ENCODE peak calls at places on chromosome 5, in six cellular contexts. One of them, this sample, is unnamed. For H3K4me1, the result is how much of the 10 kb centered on the place peaks cover.

GRCh38 chr5:74409166-74409706 is 231.3 kb downstream of the ENC1 start:
- DNase-seq in psoas muscle: peak
- DNase-seq in A549: no peak
- DNase-seq in PC-3: no peak
- DNase-seq in ovary: no peak
- DNase-seq in CD8-positive, alpha-beta memory T cell: no peak
- DNase-seq in this sample: no peak

GRCh38 chr5:32612134-32612888 is 27.0 kb downstream of the SUB1 start:
- DNase-seq in psoas muscle: no peak
- DNase-seq in A549: no peak
- DNase-seq in PC-3: no peak
- DNase-seq in ovary: no peak
- DNase-seq in CD8-positive, alpha-beta memory T cell: no peak
- DNase-seq in this sample: peak

GRCh38 chr5:158026248-158027031 is 167.5 kb upstream of the CLINT1 start:
- DNase-seq in psoas muscle: no peak
- DNase-seq in A549: no peak
- DNase-seq in PC-3: no peak
- DNase-seq in ovary: no peak
- DNase-seq in CD8-positive, alpha-beta memory T cell: no peak
- DNase-seq in this sample: no peak

GRCh38 chr5:112647428-112647827 is 90.3 kb upstream of the APC start:
- DNase-seq in psoas muscle: no peak
- DNase-seq in A549: no peak
- DNase-seq in PC-3: peak
- DNase-seq in ovary: no peak
- DNase-seq in CD8-positive, alpha-beta memory T cell: no peak
- DNase-seq in this sample: no peak

GRCh38 chr5:65059681-65060598 is 291.2 kb downstream of the CWC27 start:
- DNase-seq in psoas muscle: no peak
- DNase-seq in A549: no peak
- DNase-seq in PC-3: no peak
- DNase-seq in ovary: no peak
- DNase-seq in CD8-positive, alpha-beta memory T cell: no peak
- DNase-seq in this sample: no peak

GRCh38 chr5:124981901-124982300 is 235.5 kb upstream of the ZNF608 start:
- DNase-seq in psoas muscle: no peak
- DNase-seq in A549: no peak
- DNase-seq in PC-3: no peak
- DNase-seq in ovary: no peak
- DNase-seq in CD8-positive, alpha-beta memory T cell: no peak
- DNase-seq in this sample: no peak

GRCh38 chr5:138775034-138775433 is 21.8 kb downstream of the CTNNA1 start:
- DNase-seq in psoas muscle: no peak
- DNase-seq in A549: no peak
- DNase-seq in PC-3: no peak
- DNase-seq in ovary: no peak
- DNase-seq in CD8-positive, alpha-beta memory T cell: no peak
- DNase-seq in this sample: no peak

GRCh38 chr5:91401175-91401574 is 18.1 kb upstream of the ARRDC3 start:
- DNase-seq in psoas muscle: no peak
- DNase-seq in A549: no peak
- DNase-seq in PC-3: no peak
- DNase-seq in ovary: no peak
- DNase-seq in CD8-positive, alpha-beta memory T cell: no peak
- DNase-seq in this sample: no peak

GRCh38 chr5:93790401-93790800 is 49.0 kb upstream of the POU5F2 start:
- DNase-seq in psoas muscle: no peak
- DNase-seq in A549: no peak
- DNase-seq in PC-3: peak
- DNase-seq in ovary: no peak
- DNase-seq in CD8-positive, alpha-beta memory T cell: no peak
- DNase-seq in this sample: peak

GRCh38 chr5:138972230-138972629 is 97.1 kb upstream of the LRRTM2 start:
- DNase-seq in psoas muscle: no peak
- DNase-seq in A549: no peak
- DNase-seq in PC-3: no peak
- DNase-seq in ovary: no peak
- DNase-seq in CD8-positive, alpha-beta memory T cell: no peak
- DNase-seq in this sample: no peak

GRCh38 chr5:126338516-126339153 is 84.6 kb upstream of the GRAMD2B start:
- DNase-seq in psoas muscle: no peak
- DNase-seq in A549: no peak
- DNase-seq in PC-3: no peak
- DNase-seq in ovary: no peak
- DNase-seq in CD8-positive, alpha-beta memory T cell: no peak
- DNase-seq in this sample: no peak

GRCh38 chr5:144206136-144206535 is 35.5 kb downstream of the KCTD16 start:
- DNase-seq in psoas muscle: no peak
- DNase-seq in A549: no peak
- DNase-seq in PC-3: no peak
- DNase-seq in ovary: no peak
- DNase-seq in CD8-positive, alpha-beta memory T cell: no peak
- DNase-seq in this sample: no peak

GRCh38 chr5:125393416-125393815 is 647.0 kb upstream of the ZNF608 start:
- DNase-seq in psoas muscle: no peak
- DNase-seq in A549: no peak
- DNase-seq in PC-3: no peak
- DNase-seq in ovary: no peak
- DNase-seq in CD8-positive, alpha-beta memory T cell: no peak
- DNase-seq in this sample: no peak

GRCh38 chr5:155025890-155026289 is 12.3 kb downstream of the KIF4B start:
- DNase-seq in psoas muscle: no peak
- DNase-seq in A549: no peak
- DNase-seq in PC-3: no peak
- DNase-seq in ovary: no peak
- DNase-seq in CD8-positive, alpha-beta memory T cell: no peak
- DNase-seq in this sample: no peak

GRCh38 chr5:174692982-174693422 is 31.4 kb upstream of the MSX2 start:
- DNase-seq in psoas muscle: no peak
- DNase-seq in A549: no peak
- DNase-seq in PC-3: no peak
- DNase-seq in ovary: no peak
- DNase-seq in CD8-positive, alpha-beta memory T cell: no peak
- DNase-seq in this sample: no peak

GRCh38 chr5:121949885-121950284 is 11.9 kb upstream of the SRFBP1 start:
- DNase-seq in psoas muscle: no peak
- DNase-seq in A549: peak
- DNase-seq in PC-3: peak
- DNase-seq in ovary: no peak
- DNase-seq in CD8-positive, alpha-beta memory T cell: no peak
- DNase-seq in this sample: peak

GRCh38 chr5:30878751-30879150 is 314.7 kb upstream of the CDH6 start:
- DNase-seq in psoas muscle: no peak
- DNase-seq in A549: no peak
- DNase-seq in PC-3: no peak
- DNase-seq in ovary: no peak
- DNase-seq in CD8-positive, alpha-beta memory T cell: no peak
- DNase-seq in this sample: no peak

GRCh38 chr5:137250421-137250820 is 248.7 kb downstream of the SPOCK1 start:
- DNase-seq in psoas muscle: no peak
- DNase-seq in A549: no peak
- DNase-seq in PC-3: no peak
- DNase-seq in ovary: no peak
- DNase-seq in CD8-positive, alpha-beta memory T cell: no peak
- DNase-seq in this sample: peak

GRCh38 chr5:82806513-82806912 is 270.7 kb downstream of the TMEM167A start:
- DNase-seq in psoas muscle: no peak
- DNase-seq in A549: no peak
- DNase-seq in PC-3: peak
- DNase-seq in ovary: no peak
- DNase-seq in CD8-positive, alpha-beta memory T cell: no peak
- DNase-seq in this sample: no peak

GRCh38 chr5:169656125-169656990 is 19.3 kb downstream of the DOCK2 start:
- DNase-seq in psoas muscle: no peak
- DNase-seq in A549: no peak
- DNase-seq in PC-3: no peak
- DNase-seq in ovary: no peak
- DNase-seq in CD8-positive, alpha-beta memory T cell: no peak
- DNase-seq in this sample: no peak

GRCh38 chr5:134466241-134467069 is 54.8 kb upstream of the CDKN2AIPNL start:
- DNase-seq in psoas muscle: peak
- DNase-seq in A549: peak
- DNase-seq in PC-3: peak
- DNase-seq in ovary: peak
- DNase-seq in CD8-positive, alpha-beta memory T cell: peak
- DNase-seq in this sample: peak

GRCh38 chr5:32802764-32803163 is 91.6 kb downstream of the NPR3 start:
- DNase-seq in psoas muscle: no peak
- DNase-seq in A549: no peak
- DNase-seq in PC-3: no peak
- DNase-seq in ovary: no peak
- DNase-seq in CD8-positive, alpha-beta memory T cell: no peak
- DNase-seq in this sample: no peak

GRCh38 chr5:34599471-34600117 is 56.5 kb upstream of the RAI14 start:
- DNase-seq in psoas muscle: no peak
- DNase-seq in A549: no peak
- DNase-seq in PC-3: peak
- DNase-seq in ovary: no peak
- DNase-seq in CD8-positive, alpha-beta memory T cell: no peak
- DNase-seq in this sample: no peak

GRCh38 chr5:122054266-122054665 is 23.8 kb downstream of the LOX start:
- DNase-seq in psoas muscle: no peak
- DNase-seq in A549: no peak
- DNase-seq in PC-3: no peak
- DNase-seq in ovary: no peak
- DNase-seq in CD8-positive, alpha-beta memory T cell: no peak
- DNase-seq in this sample: no peak

GRCh38 chr5:112977440-112977861 is 853 bp downstream of the DCP2 start:
- DNase-seq in psoas muscle: no peak
- DNase-seq in A549: no peak
- DNase-seq in PC-3: no peak
- DNase-seq in ovary: no peak
- DNase-seq in CD8-positive, alpha-beta memory T cell: no peak
- DNase-seq in this sample: no peak

GRCh38 chr5:1901983-1902382 is 19.3 kb upstream of the IRX4 start:
- DNase-seq in psoas muscle: no peak
- DNase-seq in A549: no peak
- DNase-seq in PC-3: no peak
- DNase-seq in ovary: no peak
- DNase-seq in CD8-positive, alpha-beta memory T cell: no peak
- DNase-seq in this sample: no peak

GRCh38 chr5:180352976-180353225 is 235 bp downstream of the GFPT2 start:
- DNase-seq in psoas muscle: no peak
- DNase-seq in A549: no peak
- DNase-seq in PC-3: no peak
- DNase-seq in ovary: peak
- DNase-seq in CD8-positive, alpha-beta memory T cell: no peak
- DNase-seq in this sample: no peak

GRCh38 chr5:159310492-159310891 is 19.8 kb downstream of the IL12B start:
- DNase-seq in psoas muscle: no peak
- DNase-seq in A549: no peak
- DNase-seq in PC-3: peak
- DNase-seq in ovary: peak
- DNase-seq in CD8-positive, alpha-beta memory T cell: no peak
- DNase-seq in this sample: peak

GRCh38 chr5:17412760-17413671 is 85.0 kb upstream of the TAF11L2 start:
- DNase-seq in psoas muscle: no peak
- DNase-seq in A549: no peak
- DNase-seq in PC-3: peak
- DNase-seq in ovary: no peak
- DNase-seq in CD8-positive, alpha-beta memory T cell: no peak
- DNase-seq in this sample: no peak

GRCh38 chr5:56737918-56738606 is 77.3 kb upstream of the MAP3K1 start:
- DNase-seq in psoas muscle: no peak
- DNase-seq in A549: no peak
- DNase-seq in PC-3: peak
- DNase-seq in ovary: no peak
- DNase-seq in CD8-positive, alpha-beta memory T cell: no peak
- DNase-seq in this sample: no peak
- H3K4me1 ChIP-seq in psoas muscle: under half
- H3K4me1 ChIP-seq in A549: under half
- H3K4me1 ChIP-seq in PC-3: under half
- H3K4me1 ChIP-seq in ovary: under half
- H3K4me1 ChIP-seq in CD8-positive, alpha-beta memory T cell: half or more
- H3K4me1 ChIP-seq in this sample: under half

DNA sequence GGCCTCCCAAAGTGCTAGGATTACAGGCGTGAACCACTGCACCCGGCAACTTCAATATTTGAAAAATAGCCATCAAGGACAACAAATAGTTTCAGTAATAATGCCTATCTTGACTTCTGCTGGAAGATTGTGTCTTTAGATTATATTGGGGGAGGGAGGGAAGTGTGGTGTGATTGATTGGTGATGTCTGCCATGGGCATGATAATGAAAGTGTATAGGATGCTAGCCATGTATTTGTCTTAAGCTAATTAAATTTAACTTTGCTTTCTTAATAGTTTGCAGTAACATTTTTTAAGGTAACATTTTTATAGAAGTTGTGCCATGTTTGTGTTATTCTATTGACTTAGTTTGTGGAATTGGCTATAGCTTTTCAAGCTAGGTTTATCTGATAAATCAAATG is 4.6 kb downstream of the JMY start:
- DNase-seq in psoas muscle: no peak
- DNase-seq in A549: no peak
- DNase-seq in PC-3: no peak
- DNase-seq in ovary: no peak
- DNase-seq in CD8-positive, alpha-beta memory T cell: no peak
- DNase-seq in this sample: no peak
- H3K4me3 ChIP-seq in psoas muscle: no peak
- H3K4me3 ChIP-seq in A549: no peak
- H3K4me3 ChIP-seq in PC-3: peak
- H3K4me3 ChIP-seq in ovary: no peak
- H3K4me3 ChIP-seq in CD8-positive, alpha-beta memory T cell: peak
- H3K4me3 ChIP-seq in this sample: peak

DNA sequence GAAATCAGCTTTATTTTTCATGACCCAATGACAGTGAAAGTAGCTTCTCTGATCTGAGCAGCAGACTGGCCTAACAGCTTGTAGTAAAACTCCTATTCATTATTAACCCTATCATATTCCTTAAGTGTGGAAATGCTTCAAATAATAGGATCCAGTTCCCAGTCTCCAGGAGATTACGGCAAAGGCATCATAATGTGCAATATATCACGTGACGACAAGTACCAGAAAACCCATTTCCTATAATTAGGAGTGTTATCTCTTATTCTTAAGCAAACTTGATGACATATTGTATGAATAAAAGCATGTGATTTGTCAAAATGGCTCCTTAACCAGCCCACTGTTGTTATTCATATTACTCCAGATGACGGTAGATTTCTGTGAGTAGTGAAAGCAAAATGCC is 2.9 kb downstream of the SV2C start:
- DNase-seq in psoas muscle: no peak
- DNase-seq in A549: no peak
- DNase-seq in PC-3: no peak
- DNase-seq in ovary: no peak
- DNase-seq in CD8-positive, alpha-beta memory T cell: no peak
- DNase-seq in this sample: no peak
- H3K4me1 ChIP-seq in psoas muscle: under half
- H3K4me1 ChIP-seq in A549: under half
- H3K4me1 ChIP-seq in PC-3: under half
- H3K4me1 ChIP-seq in ovary: under half
- H3K4me1 ChIP-seq in CD8-positive, alpha-beta memory T cell: under half
- H3K4me1 ChIP-seq in this sample: under half

DNA sequence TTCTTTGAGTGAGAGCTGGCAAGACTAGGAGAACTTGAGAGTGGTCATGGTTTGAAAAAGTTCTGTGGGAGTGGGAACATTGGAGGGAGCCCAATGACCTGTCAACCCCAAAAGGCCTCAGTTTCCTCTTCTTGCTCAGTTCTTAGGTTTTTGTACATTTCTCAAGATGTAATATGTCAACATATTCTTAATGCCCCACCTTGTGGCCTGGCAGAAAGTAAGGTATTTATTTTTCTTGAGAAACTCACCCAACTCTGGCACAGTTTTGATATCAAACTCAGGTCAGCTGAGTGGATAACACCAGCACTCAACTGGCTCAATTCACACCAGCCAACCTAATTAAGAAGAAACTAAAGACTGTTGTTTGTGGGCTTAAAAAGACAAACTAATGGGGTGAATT is 123.0 kb upstream of the SLC27A6 start:
- DNase-seq in psoas muscle: no peak
- DNase-seq in A549: no peak
- DNase-seq in PC-3: no peak
- DNase-seq in ovary: no peak
- DNase-seq in CD8-positive, alpha-beta memory T cell: no peak
- DNase-seq in this sample: no peak
- H3K4me3 ChIP-seq in psoas muscle: no peak
- H3K4me3 ChIP-seq in A549: no peak
- H3K4me3 ChIP-seq in PC-3: no peak
- H3K4me3 ChIP-seq in ovary: no peak
- H3K4me3 ChIP-seq in CD8-positive, alpha-beta memory T cell: no peak
- H3K4me3 ChIP-seq in this sample: no peak